ENCODE peak calls at places on chromosome 13, in seven cellular contexts. H, R, P, A, W, F and T are unnamed samples.

GRCh38 chr13:30711375-30711774 is 24.0 kb upstream of the ALOX5AP start:
- DNase-seq in H (no peak), R (no peak), P (no peak), A (no peak), W (no peak), F (no peak), T (no peak)

GRCh38 chr13:95296326-95296939 is 4.8 kb downstream of the ABCC4 start:
- DNase-seq in H (no peak), R (peak; percentile 64), P (no peak), A (no peak), W (peak; percentile 65), F (peak; percentile 48), T (no peak)

GRCh38 chr13:76861859-76862258 is 24.3 kb downstream of the KCTD12 start:
- DNase-seq in H (no peak), R (no peak), P (no peak), A (no peak), W (no peak), F (no peak), T (no peak)

GRCh38 chr13:41212881-41213280 is 18.5 kb upstream of the KBTBD7 start:
- DNase-seq in H (no peak), R (no peak), P (no peak), A (no peak), W (no peak), F (no peak), T (no peak)

GRCh38 chr13:96958286-96958891 is 35.9 kb downstream of the OXGR1 start:
- DNase-seq in H (no peak), R (no peak), P (peak; percentile 2), A (no peak), W (peak; percentile 64), F (peak; percentile 40), T (peak; percentile 15)

GRCh38 chr13:26186995-26187394 is 35.1 kb downstream of the RNF6 start:
- DNase-seq in H (no peak), R (no peak), P (no peak), A (no peak), W (no peak), F (no peak), T (no peak)

GRCh38 chr13:77574076-77574475 is 38.6 kb downstream of the SCEL start:
- DNase-seq in H (no peak), R (no peak), P (no peak), A (no peak), W (no peak), F (no peak), T (no peak)

GRCh38 chr13:103022328-103022727 is 43.9 kb downstream of the SLC10A2 start:
- DNase-seq in H (no peak), R (no peak), P (no peak), A (no peak), W (no peak), F (no peak), T (no peak)

GRCh38 chr13:40230833-40231266 is 435.6 kb downstream of the FOXO1 start:
- DNase-seq in H (no peak), R (no peak), P (no peak), A (no peak), W (no peak), F (no peak), T (no peak)

GRCh38 chr13:112217431-112217830 is 150.5 kb downstream of the SOX1 start:
- DNase-seq in H (no peak), R (no peak), P (no peak), A (no peak), W (no peak), F (no peak), T (no peak)

GRCh38 chr13:101144808-101145419 is 271.4 kb downstream of the NALCN start:
- DNase-seq in H (no peak), R (no peak), P (peak; percentile 14), A (no peak), W (peak; percentile 72), F (no peak), T (peak; percentile 27)

GRCh38 chr13:53941588-53942190 is 913.1 kb downstream of the OLFM4 start:
- DNase-seq in H (no peak), R (no peak), P (no peak), A (no peak), W (no peak), F (no peak), T (no peak)

GRCh38 chr13:39587939-39588338 is 15.1 kb downstream of the LHFPL6 start:
- DNase-seq in H (no peak), R (no peak), P (no peak), A (no peak), W (no peak), F (no peak), T (no peak)

DNA sequence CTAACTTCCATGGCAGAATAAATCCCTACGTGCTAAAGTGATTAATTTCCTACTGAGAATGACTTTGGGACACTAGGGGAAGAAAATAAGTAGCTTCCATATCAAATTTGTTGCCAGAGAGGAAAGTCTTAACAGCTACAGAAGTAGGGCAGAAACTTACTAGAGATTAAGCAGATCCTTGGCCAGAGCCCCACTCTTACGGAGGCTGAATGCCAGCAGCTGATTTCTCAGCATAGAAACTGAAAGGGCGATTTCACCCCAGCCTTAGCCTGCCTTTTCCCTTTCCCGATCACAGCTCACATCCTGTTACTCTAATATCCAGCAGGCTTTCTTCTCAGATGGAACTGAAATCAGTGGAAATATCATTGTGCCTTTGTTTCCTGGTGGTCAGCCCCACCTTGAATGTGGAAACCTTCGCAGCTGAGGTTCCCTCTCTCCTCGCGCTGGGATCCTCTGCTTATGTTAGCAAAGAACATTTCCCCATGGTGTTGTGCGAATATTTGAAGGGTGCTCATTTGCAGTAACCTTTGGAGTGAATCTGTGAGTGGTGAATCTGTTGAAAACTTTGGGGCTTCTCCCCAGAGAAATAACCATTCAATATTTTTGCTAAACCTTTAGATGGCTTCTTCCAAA is 8.4 kb downstream of the FAM124A start:
- DNase-seq in H (peak; percentile 5), R (no peak), P (no peak), A (no peak), W (no peak), F (no peak), T (no peak)
- H3K4me3 ChIP-seq in H (no peak overlapping the region), R (no peak overlapping the region), P (no peak overlapping the region), A (no peak overlapping the region), W (no peak overlapping the region), F (peak overlapping the region; percentile 23), T (no peak overlapping the region)

DNA sequence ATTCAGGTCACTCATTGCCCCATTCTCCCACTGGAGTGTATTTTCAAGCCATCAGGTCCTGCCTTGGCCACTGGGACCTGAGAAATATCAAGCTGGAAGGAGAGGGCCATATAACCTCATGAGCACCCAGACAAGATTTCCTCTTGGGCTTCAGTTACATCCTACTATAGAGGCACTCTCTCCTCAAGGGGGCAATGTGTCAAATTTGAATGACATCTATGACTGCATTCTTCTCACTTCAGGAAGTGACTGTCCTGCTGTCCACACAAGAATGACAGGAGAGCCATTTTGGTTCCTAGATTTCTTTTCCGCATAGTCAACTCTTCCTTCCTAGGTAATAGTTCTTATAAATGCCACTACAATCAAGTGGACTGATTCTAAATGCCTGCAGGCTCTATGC is 416.2 kb downstream of the DIAPH3 start:
- DNase-seq in H (no peak), R (no peak), P (no peak), A (no peak), W (peak; percentile 7), F (no peak), T (no peak)
- TF ChIP-seq CTCF in H (peak; percentile 14), R (no peak), P (no peak), A (no peak), W (peak; percentile 4), F (peak; percentile 30), T (no peak)

DNA sequence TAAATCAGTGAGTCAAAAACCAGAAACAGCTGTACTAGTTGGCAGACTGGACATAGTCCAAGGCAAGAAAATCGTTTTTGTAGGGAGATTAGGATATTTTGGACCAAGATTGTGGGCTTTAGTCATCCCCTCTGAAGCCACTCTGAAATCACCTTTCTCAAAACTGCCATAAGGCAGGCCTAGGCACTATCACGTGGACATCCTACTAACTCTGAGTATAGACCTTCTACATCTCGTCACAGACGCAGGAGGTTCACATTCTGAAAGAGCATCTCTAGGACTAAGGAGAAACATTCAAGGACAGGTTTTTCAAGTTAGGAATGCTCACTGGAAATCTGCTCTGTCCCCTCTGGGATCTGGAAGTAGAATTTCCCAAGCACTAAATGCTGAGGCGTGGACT is 2.4 kb upstream of the RUBCNL start:
- DNase-seq in H (no peak), R (no peak), P (no peak), A (no peak), W (no peak), F (no peak), T (no peak)
- H3K4me3 ChIP-seq in H (no peak overlapping the region), R (no peak overlapping the region), P (no peak overlapping the region), A (no peak overlapping the region), W (no peak overlapping the region), F (no peak overlapping the region), T (no peak overlapping the region)

GRCh38 chr13:28337196-28338045 is 157.5 kb downstream of the FLT1 start:
- DNase-seq in H (peak; percentile 75), R (no peak), P (peak; percentile 14), A (no peak), W (no peak), F (no peak), T (peak; percentile 79)
- TF ChIP-seq CTCF in H (no peak), R (no peak), P (no peak), A (no peak), W (no peak), F (no peak), T (no peak)